ENCODE peak calls at places on chromosome 2, in eight cellular contexts. U is body of pancreas, B is heart right ventricle, S is osteocyte, J is skeletal muscle cell, A is ELF-1, V is epithelial cell of esophagus, Z is NCI-H446 treated with DMSO at 0.1 percent for 48 hours. O is an unnamed sample.

GRCh38 chr2:137823196-137823595 is 141.1 kb upstream of the HNMT start:
- DNase-seq in U (no peak), B (no peak), S (no peak), J (no peak), A (no peak), V (no peak), Z (no peak), O (no peak)

GRCh38 chr2:231386446-231386845 is 9.1 kb upstream of the B3GNT7 start:
- DNase-seq in U (no peak), B (no peak), S (no peak), J (peak; percentile 43), A (no peak), V (peak; percentile 17), Z (no peak), O (no peak)

GRCh38 chr2:74573747-74574562 is 19.4 kb downstream of the DOK1 start:
- DNase-seq in U (no peak), B (no peak), S (no peak), J (no peak), A (no peak), V (peak; percentile 77), Z (no peak), O (no peak)

GRCh38 chr2:128435576-128436497 is 117.2 kb upstream of the HS6ST1 start:
- DNase-seq in U (peak; percentile 1), B (no peak), S (peak; percentile 82), J (no peak), A (no peak), V (no peak), Z (peak; percentile 84), O (no peak)

GRCh38 chr2:98869272-98869641 is 66.8 kb downstream of the CRACDL start:
- DNase-seq in U (peak; percentile 89), B (no peak), S (peak; percentile 76), J (no peak), A (peak; percentile 81), V (peak; percentile 92), Z (no peak), O (no peak)

GRCh38 chr2:146916914-146917313 is 927.9 kb upstream of the ACVR2A start:
- DNase-seq in U (no peak), B (no peak), S (no peak), J (no peak), A (no peak), V (peak; percentile 67), Z (no peak), O (no peak)

GRCh38 chr2:172962824-172963223 is 112.8 kb upstream of the MAP3K20 start:
- DNase-seq in U (no peak), B (no peak), S (no peak), J (no peak), A (no peak), V (peak; percentile 84), Z (no peak), O (no peak)

GRCh38 chr2:113834057-113834720 is 55.7 kb upstream of the ACTR3 start:
- DNase-seq in U (peak; percentile 7), B (no peak), S (no peak), J (no peak), A (peak; percentile 29), V (peak; percentile 80), Z (no peak), O (no peak)

GRCh38 chr2:227161947-227162346 is 2.1 kb downstream of the COL4A4 start:
- DNase-seq in U (no peak), B (no peak), S (no peak), J (no peak), A (no peak), V (no peak), Z (no peak), O (no peak)

O was measured in psoas muscle.